ENCODE peak calls at places on chromosomes 16 and 17, in four cellular contexts. O is transverse colon, G is fibroblast of pulmonary artery, F is WERI-Rb-1. K is an unnamed sample.

GRCh38 chr17:65557349-65558310 is 3.8 kb downstream of the AXIN2 start:
- DNase-seq in O (no peak), G (peak; percentile 31), F (no peak), K (no peak)

GRCh38 chr16:1093284-1094123 is 2.5 kb downstream of the C1QTNF8 start:
- DNase-seq in O (no peak), G (peak; percentile 11), F (no peak), K (no peak)

GRCh38 chr17:46889519-46889918 is 33.4 kb upstream of the GOSR2 start:
- DNase-seq in O (no peak), G (no peak), F (no peak), K (no peak)

GRCh38 chr17:46061435-46061834 is 62.4 kb downstream of the STH start:
- DNase-seq in O (no peak), G (peak; percentile 48), F (no peak), K (no peak)

GRCh38 chr16:11084484-11085024 is 140.2 kb downstream of the CLEC16A start:
- DNase-seq in O (no peak), G (peak; percentile 76), F (no peak), K (peak; percentile 89)

GRCh38 chr17:37060966-37061365 is 112.2 kb downstream of the AATF start:
- DNase-seq in O (no peak), G (no peak), F (no peak), K (no peak)

GRCh38 chr16:66918803-66919568 is at the start of gene CDH16:
- DNase-seq in O (no peak), G (no peak), F (peak; percentile 73), K (no peak)

GRCh38 chr17:64420143-64420670 is 28.7 kb upstream of the MILR1 start:
- DNase-seq in O (no peak), G (peak; percentile 90), F (peak; percentile 29), K (peak; percentile 85)

GRCh38 chr17:14308965-14309879 is 8.3 kb downstream of the HS3ST3B1 start:
- DNase-seq in O (peak; percentile 73), G (peak; percentile 94), F (peak; percentile 99), K (peak; percentile 92)

GRCh38 chr16:1665829-1666228 is 12.2 kb upstream of the JPT2 start:
- DNase-seq in O (no peak), G (no peak), F (no peak), K (no peak)

GRCh38 chr16:83689385-83689831 is 118.4 kb upstream of the HSBP1 start:
- DNase-seq in O (no peak), G (peak; percentile 90), F (peak; percentile 50), K (peak; percentile 94)

GRCh38 chr17:29048440-29049360 is 5.8 kb downstream of the PIPOX start:
- DNase-seq in O (no peak), G (no peak), F (peak; percentile 96), K (no peak)

GRCh38 chr16:53358884-53359283 is 75.4 kb upstream of the RBL2 start:
- DNase-seq in O (no peak), G (no peak), F (no peak), K (no peak)

GRCh38 chr16:11685844-11686618 is 17.8 kb downstream of the SNN start:
- DNase-seq in O (no peak), G (no peak), F (no peak), K (peak; percentile 63)

GRCh38 chr17:79342376-79342775 is 267.8 kb downstream of the ENGASE start:
- DNase-seq in O (no peak), G (no peak), F (no peak), K (no peak)

GRCh38 chr17:36544049-36544319 is 735 bp upstream of the GGNBP2 start:
- DNase-seq in O (no peak), G (peak; percentile 65), F (peak; percentile 53), K (no peak)

GRCh38 chr16:49700222-49700927 is 155.5 kb downstream of the ZNF423 start:
- DNase-seq in O (no peak), G (no peak), F (peak; percentile 44), K (no peak)

GRCh38 chr16:85594621-85595298 is 18.4 kb upstream of the GSE1 start:
- DNase-seq in O (no peak), G (no peak), F (no peak), K (no peak)
- H3K4me3 ChIP-seq in O (no peak overlapping the region), G (no peak overlapping the region), F (no peak overlapping the region), K (no peak overlapping the region)

GRCh38 chr17:48604770-48605329 is at the start of gene HOXB6:
- DNase-seq in O (peak; percentile 88), G (no peak), F (no peak), K (no peak)
- TF ChIP-seq CTCF in O (peak; percentile 59), G (no peak), F (no peak), K (no peak)

GRCh38 chr17:60743812-60744211 is 66.2 kb downstream of the BCAS3 start:
- DNase-seq in O (no peak), G (peak; percentile 65), F (no peak), K (no peak)
- H3K4me3 ChIP-seq in O (no peak overlapping the region), G (peak overlapping the region; percentile 23), F (no peak overlapping the region), K (no peak overlapping the region)

GRCh38 chr16:68234188-68235104 is 1.5 kb downstream of the ESRP2 start:
- DNase-seq in O (peak; percentile 97), G (no peak), F (no peak), K (no peak)
- TF ChIP-seq CTCF in O (no peak), G (no peak), F (no peak), K (no peak)

DNA sequence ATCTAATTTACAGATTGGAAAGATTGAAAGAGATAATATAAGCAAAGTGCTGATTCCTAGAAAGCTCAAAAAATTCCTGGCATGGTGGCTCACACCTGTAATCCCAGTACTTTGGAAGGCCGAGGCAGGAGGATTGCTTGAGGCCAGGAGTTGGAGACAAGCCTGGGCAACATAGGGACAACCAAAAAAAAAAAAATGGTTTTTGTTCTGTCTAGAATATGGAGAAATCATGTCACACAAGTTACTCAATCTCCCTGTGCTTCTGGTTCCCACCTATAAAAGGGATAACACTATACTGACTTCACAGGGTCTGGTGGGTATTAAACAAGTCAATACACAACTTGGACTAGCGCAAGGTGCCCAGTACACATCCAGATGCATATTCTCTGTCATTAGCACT is 18.4 kb downstream of the ARHGAP17 start:
- DNase-seq in O (no peak), G (no peak), F (no peak), K (no peak)
- H3K4me3 ChIP-seq in O (no peak overlapping the region), G (no peak overlapping the region), F (no peak overlapping the region), K (no peak overlapping the region)

GRCh38 chr16:24151482-24151939 is 104.6 kb upstream of the CACNG3 start:
- DNase-seq in O (no peak), G (no peak), F (no peak), K (no peak)
- TF ChIP-seq CTCF in O (no peak), G (no peak), F (no peak), K (no peak)

K was measured in fibroblast of villous mesenchyme.